ENCODE peak calls at places on chromosomes 6 and 20, in five cellular contexts. M, F, W, Y and Q are unnamed samples.

GRCh38 chr20:59636791-59637370 is 32.5 kb downstream of the PHACTR3 start:
- DNase-seq in F (no peak), Y (no peak), M (no peak), W (no peak), Q (no peak)

GRCh38 chr6:141173529-141173928 is 959.2 kb upstream of the GJE1 start:
- DNase-seq in M (no peak), F (no peak), Y (no peak), W (no peak), Q (no peak)

GRCh38 chr20:1664911-1665310 is 7.3 kb upstream of the SIRPG start:
- DNase-seq in F (peak; percentile 84), M (peak; percentile 35), Y (no peak), W (no peak), Q (no peak)

GRCh38 chr6:80003841-80004198 is 629 bp upstream of the TTK start:
- DNase-seq in W (peak; percentile 38), Y (peak; percentile 48), F (peak; percentile 79), M (peak; percentile 55), Q (peak; percentile 47)

GRCh38 chr20:41249371-41249770 is 68.2 kb downstream of the ZHX3 start:
- DNase-seq in W (peak; percentile 53), M (no peak), Y (no peak), F (no peak), Q (peak; percentile 86)

GRCh38 chr20:5660346-5660745 is 89.9 kb upstream of the SHLD1 start:
- DNase-seq in W (no peak), M (no peak), F (no peak), Y (no peak), Q (no peak)

GRCh38 chr6:140276133-140276532 is 901.7 kb upstream of the CITED2 start:
- DNase-seq in W (no peak), M (no peak), F (no peak), Y (no peak), Q (no peak)

GRCh38 chr20:58160451-58161051 is 67.9 kb downstream of the ANKRD60 start:
- DNase-seq in W (no peak), F (no peak), M (no peak), Y (peak; percentile 29), Q (no peak)

GRCh38 chr6:5302995-5303622 is 41.8 kb downstream of the FARS2 start:
- DNase-seq in F (peak; percentile 80), Y (peak; percentile 56), W (peak; percentile 60), M (peak; percentile 52), Q (no peak)

DNA sequence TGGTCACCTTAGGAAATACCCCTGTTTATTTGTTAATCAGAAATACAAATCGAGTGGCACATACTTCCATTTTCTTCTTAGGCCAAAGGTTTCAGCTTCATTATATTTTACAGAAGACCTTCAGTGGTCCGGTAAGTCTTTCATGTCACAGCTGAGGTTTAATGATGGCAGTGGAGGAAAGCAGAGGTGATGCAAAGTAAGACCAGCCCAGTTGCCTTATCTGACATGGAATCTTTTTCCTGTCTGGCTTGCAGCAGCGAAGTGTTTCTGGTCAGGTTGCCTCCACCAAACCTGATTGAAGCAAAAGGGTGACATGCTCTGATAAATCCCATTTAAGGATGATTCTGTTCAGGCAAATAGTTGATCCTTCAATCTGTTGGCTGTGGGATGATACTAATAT is 100.0 kb downstream of the PRDM1 start:
- DNase-seq in Y (no peak), F (no peak), M (no peak), W (no peak), Q (no peak)
- H3K4me1 ChIP-seq in Y (no peaks in the 10 kb centered on the region), F (peaks cover 11% of the 10 kb centered on the region), M (peaks cover 26% of the 10 kb centered on the region), W (no peaks in the 10 kb centered on the region), Q (no peaks in the 10 kb centered on the region)

DNA sequence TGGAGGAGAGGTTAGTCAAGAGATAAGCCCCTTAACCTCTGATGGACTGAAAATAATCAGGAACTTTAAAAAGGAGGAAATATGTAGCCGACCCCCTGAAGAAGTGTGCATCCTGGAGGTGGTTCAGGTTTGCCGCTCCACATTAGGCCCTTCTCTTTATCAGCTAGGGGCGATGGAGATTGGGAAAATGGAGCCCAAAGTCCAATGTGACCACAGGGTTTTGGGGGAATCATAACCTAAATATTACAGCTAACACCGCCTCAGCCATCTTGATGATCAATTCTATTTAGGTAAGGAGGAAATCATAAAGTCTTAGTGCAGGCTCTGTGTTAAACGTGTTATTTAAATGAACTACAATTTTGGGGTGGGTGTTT is 1.2 kb downstream of the OGFRL1 start:
- DNase-seq in F (no peak), Y (no peak), W (no peak), M (no peak), Q (no peak)
- H3K27ac ChIP-seq in F (peak overlapping the region; percentile 98), Y (peak overlapping the region; percentile 88), W (peak overlapping the region; percentile 98), M (no peak overlapping the region), Q (no peak overlapping the region)

GRCh38 chr20:37385176-37385575 is 39.2 kb downstream of the SRC start:
- DNase-seq in W (peak; percentile 29), M (no peak), F (peak; percentile 74), Y (no peak), Q (no peak)

GRCh38 chr20:37383229-37383989 is 37.5 kb downstream of the SRC start:
- DNase-seq in W (peak; percentile 32), F (peak; percentile 61), M (no peak), Y (no peak), Q (peak; percentile 73)

GRCh38 chr20:37386505-37387201 is 40.7 kb downstream of the SRC start:
- DNase-seq in Y (peak; percentile 30), F (peak; percentile 75), W (peak; percentile 29), M (no peak), Q (peak; percentile 38)

GRCh38 chr20:37385659-37386504 is 39.9 kb downstream of the SRC start:
- DNase-seq in Y (peak; percentile 42), W (peak; percentile 22), F (peak; percentile 76), M (no peak), Q (peak; percentile 40)

GRCh38 chr20:37384683-37385174 is 38.8 kb downstream of the SRC start:
- DNase-seq in F (peak; percentile 95), Y (peak; percentile 80), W (peak; percentile 68), M (peak; percentile 68), Q (peak; percentile 79)
- H3K4me3 ChIP-seq in F (peak overlapping the region; percentile 48), Y (peak overlapping the region; percentile 52), W (peak overlapping the region; percentile 40), M (peak overlapping the region; percentile 34), Q (no peak overlapping the region)

DNA sequence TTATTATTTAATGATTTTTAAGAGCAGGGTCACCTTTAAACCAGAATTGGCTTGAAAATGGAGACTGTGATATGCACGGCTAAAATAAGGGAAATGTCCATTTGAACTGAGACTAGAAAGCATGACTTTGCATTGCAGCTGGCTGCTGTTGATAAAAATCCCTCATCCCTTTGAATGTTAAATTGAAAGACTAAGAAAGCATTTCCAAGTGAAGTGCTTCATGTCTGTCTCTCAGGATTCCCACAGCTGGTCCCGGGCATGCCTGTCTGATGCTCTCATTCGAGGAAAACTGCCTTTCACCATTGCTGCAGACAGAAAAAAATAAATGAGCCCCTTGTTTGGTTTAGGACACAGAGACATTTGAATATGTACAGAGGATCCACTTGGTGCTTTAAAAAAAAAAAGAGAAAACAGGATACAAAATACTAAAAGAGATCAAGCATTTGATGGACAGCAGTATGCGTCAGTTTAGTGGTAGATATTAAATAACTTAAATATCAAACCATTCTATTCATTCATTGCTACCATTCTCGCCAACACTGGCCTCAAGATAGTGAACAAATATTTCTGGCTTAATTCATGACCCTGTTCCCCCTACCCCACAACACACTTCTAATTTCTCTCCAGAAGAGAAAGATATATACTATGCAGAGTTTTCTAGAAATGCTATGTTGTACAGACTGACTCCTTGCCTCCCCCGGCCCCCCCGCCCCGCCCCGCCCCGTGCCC is 55.0 kb downstream of the TBC1D7 start:
- DNase-seq in F (no peak), W (no peak), M (no peak), Y (no peak), Q (no peak)
- H3K4me1 ChIP-seq in F (peaks cover 97% of the 10 kb centered on the region), W (peaks cover 23% of the 10 kb centered on the region), M (peaks cover 15% of the 10 kb centered on the region), Y (peaks cover 9% of the 10 kb centered on the region), Q (peaks cover 4% of the 10 kb centered on the region)

DNA sequence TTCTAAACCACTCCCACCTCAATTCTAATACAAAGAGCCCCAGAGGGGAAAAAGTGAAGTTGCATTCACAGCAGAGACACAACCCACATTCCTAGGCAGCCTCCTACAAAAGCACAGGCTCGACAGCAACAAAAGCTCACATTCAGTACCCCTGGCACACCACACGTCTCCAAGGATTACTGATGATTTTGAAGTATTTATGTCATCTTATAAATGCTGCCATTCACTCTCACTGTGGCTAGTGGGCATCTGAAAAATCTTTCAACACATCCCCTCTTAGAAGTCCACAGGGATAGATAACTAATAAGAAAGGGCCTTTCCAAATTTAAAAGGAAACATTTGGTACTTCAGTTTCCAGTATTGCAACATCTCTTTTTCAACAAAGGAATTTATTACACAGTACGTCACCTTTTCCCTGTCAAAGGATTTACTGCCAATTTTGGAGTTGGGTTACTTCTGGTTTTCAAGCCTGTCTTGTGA is 146.7 kb downstream of the TASP1 start:
- DNase-seq in Y (no peak), M (no peak), W (no peak), F (no peak), Q (no peak)
- H3K27ac ChIP-seq in Y (peak overlapping the region; percentile 46), M (no peak overlapping the region), W (no peak overlapping the region), F (no peak overlapping the region), Q (peak overlapping the region; percentile 71)

DNA sequence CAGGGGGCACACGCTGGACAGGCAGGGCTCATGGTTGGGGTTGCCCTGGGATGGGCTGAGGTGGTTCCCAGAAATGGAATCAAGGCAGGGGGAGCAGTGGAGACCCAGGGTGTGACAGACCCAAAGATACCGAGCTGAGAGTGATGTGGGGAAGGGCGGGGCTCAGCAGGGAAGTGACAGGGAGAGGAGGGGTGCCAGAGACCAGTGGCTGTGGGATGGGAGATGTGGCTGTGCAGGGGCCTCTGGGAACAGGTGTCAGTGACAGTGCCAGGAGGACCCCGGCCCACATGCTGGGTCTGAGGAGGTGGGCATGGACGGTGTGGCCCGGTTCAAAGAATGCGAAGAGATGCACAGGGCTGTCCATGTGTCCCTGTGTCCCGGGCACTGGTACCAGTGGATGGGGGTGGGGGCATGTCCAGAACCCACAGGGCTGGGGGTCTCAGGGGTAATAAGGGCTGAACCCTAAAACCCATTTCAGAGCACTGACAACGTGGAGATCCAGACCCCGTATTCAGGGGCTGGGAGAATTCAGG is 1.0 kb downstream of the CABLES2 start:
- DNase-seq in F (no peak), W (no peak), Y (no peak), M (no peak), Q (no peak)
- H3K4me3 ChIP-seq in F (peak overlapping the region; percentile 55), W (peak overlapping the region; percentile 57), Y (peak overlapping the region; percentile 70), M (peak overlapping the region; percentile 49), Q (no peak overlapping the region)

DNA sequence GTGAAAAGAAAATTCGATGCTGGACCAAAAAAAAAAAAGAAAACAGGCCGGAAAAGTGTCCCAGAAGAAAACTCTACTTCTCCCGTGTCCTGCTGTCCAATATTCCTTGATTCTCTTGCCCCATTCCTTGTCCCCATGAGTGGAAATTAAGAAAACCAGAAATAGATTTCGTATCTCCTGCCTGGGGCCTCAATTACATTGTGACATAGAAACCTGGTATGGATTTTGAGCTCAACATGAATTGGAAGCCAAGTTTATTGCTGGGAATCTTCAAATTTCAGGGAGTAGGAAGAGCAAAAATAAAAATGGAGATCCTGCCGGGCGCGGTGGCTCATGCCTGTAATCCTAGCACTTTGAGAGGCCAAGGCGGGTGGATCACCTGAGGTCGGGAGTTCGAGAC is 11.9 kb downstream of the ISM1 start:
- DNase-seq in W (no peak), M (no peak), Y (no peak), F (no peak), Q (no peak)
- H3K4me1 ChIP-seq in W (no peaks in the 10 kb centered on the region), M (peaks cover 43% of the 10 kb centered on the region), Y (peaks cover 6% of the 10 kb centered on the region), F (peaks cover 6% of the 10 kb centered on the region), Q (no peaks in the 10 kb centered on the region)